ENCODE peak calls at places on chromosome 19, in four cellular contexts. One of them, this sample, is unnamed.

GRCh38 chr19:47701717-47702552 is 11.3 kb upstream of the EHD2 start:
- DNase-seq in amygdala: no peak
- DNase-seq in bronchial epithelial cell: no peak
- DNase-seq in CD14-positive monocyte: no peak
- DNase-seq in this sample: no peak

GRCh38 chr19:9881720-9882119 is 46.6 kb downstream of the PIN1 start:
- DNase-seq in CD14-positive monocyte: no peak
- DNase-seq in bronchial epithelial cell: peak; percentile 81
- DNase-seq in amygdala: no peak
- DNase-seq in this sample: no peak

GRCh38 chr19:39001016-39001415 is 25.5 kb upstream of the FBXO17 start:
- DNase-seq in amygdala: peak; percentile 30
- DNase-seq in CD14-positive monocyte: no peak
- DNase-seq in bronchial epithelial cell: no peak
- DNase-seq in this sample: no peak

GRCh38 chr19:13039211-13039789 is 44.0 kb downstream of the NFIX start:
- DNase-seq in amygdala: no peak
- DNase-seq in CD14-positive monocyte: no peak
- DNase-seq in bronchial epithelial cell: no peak
- DNase-seq in this sample: no peak

GRCh38 chr19:35963514-35963913 is 27.3 kb downstream of the LRFN3 start:
- DNase-seq in CD14-positive monocyte: no peak
- DNase-seq in bronchial epithelial cell: peak; percentile 40
- DNase-seq in amygdala: no peak
- DNase-seq in this sample: no peak

GRCh38 chr19:19214892-19215291 is 3.1 kb downstream of the NCAN start:
- DNase-seq in CD14-positive monocyte: no peak
- DNase-seq in bronchial epithelial cell: peak; percentile 7
- DNase-seq in amygdala: no peak
- DNase-seq in this sample: no peak

GRCh38 chr19:38695832-38696732 is 48.2 kb downstream of the CAPN12 start:
- DNase-seq in bronchial epithelial cell: no peak
- DNase-seq in amygdala: no peak
- DNase-seq in CD14-positive monocyte: no peak
- DNase-seq in this sample: no peak

GRCh38 chr19:7869910-7870511 is 4.2 kb downstream of the PRR36 start:
- DNase-seq in bronchial epithelial cell: peak; percentile 21
- DNase-seq in amygdala: peak; percentile 38
- DNase-seq in CD14-positive monocyte: no peak
- DNase-seq in this sample: peak; percentile 30

GRCh38 chr19:40780582-40780981 is 2.5 kb downstream of the RAB4B start:
- DNase-seq in CD14-positive monocyte: no peak
- DNase-seq in bronchial epithelial cell: no peak
- DNase-seq in amygdala: no peak
- DNase-seq in this sample: no peak

GRCh38 chr19:13396256-13397080 is 109.8 kb downstream of the CACNA1A start:
- DNase-seq in bronchial epithelial cell: peak; percentile 25
- DNase-seq in CD14-positive monocyte: peak; percentile 52
- DNase-seq in amygdala: peak; percentile 61
- DNase-seq in this sample: no peak

GRCh38 chr19:7199613-7200533 is 94.3 kb downstream of the INSR start:
- DNase-seq in bronchial epithelial cell: no peak
- DNase-seq in CD14-positive monocyte: no peak
- DNase-seq in amygdala: no peak
- DNase-seq in this sample: no peak

GRCh38 chr19:6113616-6114188 is 3.4 kb upstream of the RFX2 start:
- DNase-seq in CD14-positive monocyte: no peak
- DNase-seq in amygdala: no peak
- DNase-seq in bronchial epithelial cell: no peak
- DNase-seq in this sample: no peak

GRCh38 chr19:1117654-1118053 is 13.9 kb downstream of the GPX4 start:
- DNase-seq in amygdala: no peak
- DNase-seq in CD14-positive monocyte: no peak
- DNase-seq in bronchial epithelial cell: no peak
- DNase-seq in this sample: no peak

GRCh38 chr19:12527034-12527836 is 24.0 kb downstream of the ZNF564 start:
- DNase-seq in CD14-positive monocyte: no peak
- DNase-seq in amygdala: no peak
- DNase-seq in bronchial epithelial cell: peak; percentile 28
- DNase-seq in this sample: no peak

GRCh38 chr19:3123956-3124355 is 11.9 kb upstream of the GNA15 start:
- DNase-seq in bronchial epithelial cell: no peak
- DNase-seq in amygdala: no peak
- DNase-seq in CD14-positive monocyte: no peak
- DNase-seq in this sample: no peak

GRCh38 chr19:45826934-45827333 is 11.8 kb upstream of the RSPH6A start:
- DNase-seq in amygdala: no peak
- DNase-seq in CD14-positive monocyte: no peak
- DNase-seq in bronchial epithelial cell: no peak
- DNase-seq in this sample: no peak

GRCh38 chr19:45128109-45128508 is 32.7 kb downstream of the NKPD1 start:
- DNase-seq in bronchial epithelial cell: no peak
- DNase-seq in CD14-positive monocyte: no peak
- DNase-seq in amygdala: no peak
- DNase-seq in this sample: no peak

GRCh38 chr19:7326105-7326877 is 22.4 kb upstream of the ARHGEF18 start:
- DNase-seq in amygdala: no peak
- DNase-seq in bronchial epithelial cell: peak; percentile 10
- DNase-seq in CD14-positive monocyte: no peak
- DNase-seq in this sample: no peak

GRCh38 chr19:35248310-35249145 is at the start of gene LSR:
- DNase-seq in CD14-positive monocyte: no peak
- DNase-seq in bronchial epithelial cell: peak; percentile 77
- DNase-seq in amygdala: no peak
- DNase-seq in this sample: no peak

GRCh38 chr19:13094285-13094595 is 8.4 kb downstream of the LYL1 start:
- DNase-seq in bronchial epithelial cell: no peak
- DNase-seq in amygdala: peak; percentile 52
- DNase-seq in CD14-positive monocyte: no peak
- DNase-seq in this sample: no peak

GRCh38 chr19:3849092-3849491 is 19.7 kb downstream of the ZFR2 start:
- DNase-seq in bronchial epithelial cell: peak; percentile 8
- DNase-seq in amygdala: no peak
- DNase-seq in CD14-positive monocyte: no peak
- DNase-seq in this sample: no peak

GRCh38 chr19:47619763-47620162 is 10.8 kb downstream of the BICRA start:
- DNase-seq in bronchial epithelial cell: no peak
- DNase-seq in CD14-positive monocyte: no peak
- DNase-seq in amygdala: no peak
- DNase-seq in this sample: no peak

GRCh38 chr19:30638889-30639288 is 266.7 kb downstream of the ZNF536 start:
- DNase-seq in CD14-positive monocyte: no peak
- DNase-seq in amygdala: no peak
- DNase-seq in bronchial epithelial cell: no peak
- DNase-seq in this sample: no peak

GRCh38 chr19:53509443-53509842 is 28.5 kb upstream of the ZNF331 start:
- DNase-seq in amygdala: no peak
- DNase-seq in CD14-positive monocyte: no peak
- DNase-seq in bronchial epithelial cell: no peak
- DNase-seq in this sample: no peak

GRCh38 chr19:31340059-31341025 is 8.9 kb downstream of the TSHZ3 start:
- DNase-seq in bronchial epithelial cell: peak; percentile 44
- DNase-seq in amygdala: no peak
- DNase-seq in CD14-positive monocyte: no peak
- DNase-seq in this sample: no peak

GRCh38 chr19:4988770-4989251 is 19.9 kb downstream of the KDM4B start:
- DNase-seq in bronchial epithelial cell: no peak
- DNase-seq in CD14-positive monocyte: no peak
- DNase-seq in amygdala: no peak
- DNase-seq in this sample: no peak

GRCh38 chr19:18520848-18521691 is 800 bp downstream of the ELL start:
- DNase-seq in amygdala: no peak
- DNase-seq in bronchial epithelial cell: peak; percentile 4
- DNase-seq in CD14-positive monocyte: no peak
- DNase-seq in this sample: no peak